ENCODE peak calls at places on chromosome 5, in eight cellular contexts. N is keratinocyte; W is coronary artery; Z is H1; Y is NCI-H524; K is GM19239; Q is thyroid gland; S is effector CD4-positive, alpha-beta T cell. A is an unnamed sample.

GRCh38 chr5:53438486-53439472 is 41.6 kb upstream of the FST start:
- DNase-seq in N (no peak), W (no peak), Z (no peak), Y (no peak), K (no peak), Q (no peak), S (no peak), A (no peak)

GRCh38 chr5:63456279-63456678 is 506.0 kb downstream of the HTR1A start:
- DNase-seq in N (no peak), W (no peak), Z (no peak), Y (no peak), K (no peak), Q (no peak), S (no peak), A (no peak)

GRCh38 chr5:93299596-93300308 is 281.3 kb downstream of the NR2F1-AS1 start:
- DNase-seq in N (no peak), W (no peak), Z (peak), Y (no peak), K (no peak), Q (peak), S (no peak), A (no peak)

GRCh38 chr5:1245901-1246576 is 20.9 kb downstream of the SLC6A18 start:
- DNase-seq in N (no peak), W (no peak), Z (peak), Y (peak), K (no peak), Q (no peak), S (no peak), A (no peak)

GRCh38 chr5:54457094-54457531 is 1.6 kb downstream of the HSPB3 start:
- DNase-seq in N (no peak), W (no peak), Z (no peak), Y (no peak), K (no peak), Q (no peak), S (no peak), A (no peak)

GRCh38 chr5:10467281-10468198 is 25.9 kb downstream of the ROPN1L start:
- DNase-seq in N (no peak), W (no peak), Z (no peak), Y (no peak), K (no peak), Q (peak), S (no peak), A (no peak)

GRCh38 chr5:121988443-121988842 is 26.7 kb downstream of the SRFBP1 start:
- DNase-seq in N (no peak), W (no peak), Z (no peak), Y (no peak), K (no peak), Q (no peak), S (no peak), A (no peak)

GRCh38 chr5:107885601-107886000 is 214.9 kb upstream of the EFNA5 start:
- DNase-seq in N (no peak), W (no peak), Z (no peak), Y (no peak), K (no peak), Q (no peak), S (no peak), A (no peak)

GRCh38 chr5:135034963-135035677 is 1.1 kb upstream of the PITX1 start:
- DNase-seq in N (no peak), W (no peak), Z (no peak), Y (no peak), K (no peak), Q (no peak), S (no peak), A (no peak)

GRCh38 chr5:102625446-102625845 is 126.6 kb upstream of the SLCO6A1 start:
- DNase-seq in N (no peak), W (no peak), Z (no peak), Y (no peak), K (no peak), Q (no peak), S (no peak), A (no peak)

GRCh38 chr5:129496875-129497274 is 36.8 kb downstream of the ADAMTS19 start:
- DNase-seq in N (no peak), W (no peak), Z (no peak), Y (no peak), K (no peak), Q (no peak), S (no peak), A (no peak)

GRCh38 chr5:132109494-132110053 is 36.0 kb downstream of the CSF2 start:
- DNase-seq in N (no peak), W (no peak), Z (no peak), Y (no peak), K (no peak), Q (no peak), S (no peak), A (no peak)

GRCh38 chr5:131976414-131977211 is 31.1 kb upstream of the MEIKIN start:
- DNase-seq in N (no peak), W (peak), Z (no peak), Y (no peak), K (no peak), Q (no peak), S (no peak), A (peak)

GRCh38 chr5:76958976-76959767 is 6.3 kb downstream of the CRHBP start:
- DNase-seq in N (no peak), W (no peak), Z (no peak), Y (no peak), K (no peak), Q (no peak), S (no peak), A (no peak)

GRCh38 chr5:138543730-138544104 is 681 bp upstream of the ETF1 start:
- DNase-seq in N (no peak), W (peak), Z (no peak), Y (no peak), K (no peak), Q (no peak), S (no peak), A (no peak)

A was measured in cardiac septum.